ENCODE peak calls at places on chromosomes 13 and 19, in four cellular contexts. J is NCI-H774; P is activated T-helper 2 cell treated with anti-CD3 and anti-CD28 coated beads, Interferon-gamma antibody, Interleukin-2, Interleukin-4, amounts not matched to agents 10 μg/mL and 5 μg/mL and 100 μg/mL, durations not matched to agents 14 hours and 24 hours and 36 hours; I is dermis microvascular lymphatic vessel endothelial cell. G is an unnamed sample.

GRCh38 chr19:28920269-28921066 is 292.5 kb downstream of the UQCRFS1 start:
- DNase-seq in J (no peak), P (no peak), I (no peak), G (no peak)

GRCh38 chr13:42272115-42272756 is at the start of gene AKAP11:
- DNase-seq in J (peak; percentile 23), P (peak; percentile 50), I (no peak), G (peak; percentile 64)

GRCh38 chr13:68749801-68750200 is 1357.8 kb upstream of the ATXN8OS start:
- DNase-seq in J (no peak), P (no peak), I (no peak), G (no peak)

GRCh38 chr19:10551698-10552301 is 8.1 kb downstream of the ATG4D start:
- DNase-seq in J (no peak), P (no peak), I (no peak), G (peak; percentile 49)

GRCh38 chr13:53064721-53065120 is 36.1 kb downstream of the OLFM4 start:
- DNase-seq in J (no peak), P (no peak), I (no peak), G (no peak)

GRCh38 chr13:41696163-41697003 is 239.0 kb downstream of the RGCC start:
- DNase-seq in J (no peak), P (no peak), I (no peak), G (no peak)

GRCh38 chr13:28037399-28037798 is 48.9 kb upstream of the URAD start:
- DNase-seq in J (no peak), P (no peak), I (no peak), G (no peak)

GRCh38 chr19:16886305-16886880 is 2.4 kb upstream of the F2RL3 start:
- DNase-seq in J (no peak), P (no peak), I (peak; percentile 51), G (no peak)

GRCh38 chr13:40439928-40440327 is 226.5 kb downstream of the FOXO1 start:
- DNase-seq in J (no peak), P (no peak), I (no peak), G (no peak)

GRCh38 chr19:5624154-5624663 is 1.3 kb downstream of the SAFB start:
- DNase-seq in J (no peak), P (no peak), I (peak; percentile 35), G (no peak)

GRCh38 chr13:73938375-73939070 is 195.7 kb downstream of the KLF12 start:
- DNase-seq in J (no peak), P (no peak), I (no peak), G (no peak)

GRCh38 chr13:35784286-35784951 is 307.9 kb upstream of the MAB21L1 start:
- DNase-seq in J (no peak), P (no peak), I (no peak), G (no peak)

G was measured in stimulated activated naive CD8-positive, alpha-beta T cell treated with anti-CD3 and anti-CD28 coated beads, Interleukin-15, amount 100 ng/mL, for 72 hours.